ENCODE peak calls at places on chromosomes 16 and 17, in nine cellular contexts. One of them, this sample, is unnamed.

GRCh38 chr17:17533901-17534441 is 37.8 kb upstream of the RASD1 start:
- DNase-seq in HCT116: no peak
- DNase-seq in pancreas: peak; percentile 47
- DNase-seq in GM23248: no peak
- DNase-seq in neuronal stem cell: no peak
- DNase-seq in tibial nerve: no peak
- DNase-seq in OCI-LY7: no peak
- DNase-seq in mesenchymal stem cell: no peak
- DNase-seq in CD4-positive, alpha-beta memory T cell: no peak
- DNase-seq in this sample: no peak

GRCh38 chr17:64781394-64781793 is 119.3 kb upstream of the SMURF2 start:
- DNase-seq in HCT116: no peak
- DNase-seq in pancreas: peak; percentile 34
- DNase-seq in GM23248: peak; percentile 52
- DNase-seq in neuronal stem cell: no peak
- DNase-seq in tibial nerve: no peak
- DNase-seq in OCI-LY7: peak; percentile 62
- DNase-seq in mesenchymal stem cell: peak; percentile 57
- DNase-seq in CD4-positive, alpha-beta memory T cell: peak; percentile 53
- DNase-seq in this sample: no peak

GRCh38 chr16:2775765-2776499 is 1.1 kb downstream of the ELOB start:
- DNase-seq in HCT116: no peak
- DNase-seq in pancreas: no peak
- DNase-seq in GM23248: peak; percentile 44
- DNase-seq in neuronal stem cell: no peak
- DNase-seq in tibial nerve: no peak
- DNase-seq in OCI-LY7: no peak
- DNase-seq in mesenchymal stem cell: no peak
- DNase-seq in CD4-positive, alpha-beta memory T cell: no peak
- DNase-seq in this sample: no peak

GRCh38 chr17:39700148-39700987 is 504 bp downstream of the ERBB2 start:
- DNase-seq in HCT116: no peak
- DNase-seq in pancreas: no peak
- DNase-seq in GM23248: peak; percentile 64
- DNase-seq in neuronal stem cell: no peak
- DNase-seq in tibial nerve: no peak
- DNase-seq in OCI-LY7: no peak
- DNase-seq in mesenchymal stem cell: peak; percentile 48
- DNase-seq in CD4-positive, alpha-beta memory T cell: no peak
- DNase-seq in this sample: no peak

GRCh38 chr16:53090591-53091507 is 36.1 kb downstream of the CHD9 start:
- DNase-seq in HCT116: no peak
- DNase-seq in pancreas: peak; percentile 52
- DNase-seq in GM23248: peak; percentile 97
- DNase-seq in neuronal stem cell: no peak
- DNase-seq in tibial nerve: peak; percentile 92
- DNase-seq in OCI-LY7: peak; percentile 63
- DNase-seq in mesenchymal stem cell: peak; percentile 57
- DNase-seq in CD4-positive, alpha-beta memory T cell: no peak
- DNase-seq in this sample: peak; percentile 86

GRCh38 chr17:36722121-36722902 is 120.9 kb downstream of the MRM1 start:
- DNase-seq in HCT116: no peak
- DNase-seq in pancreas: peak; percentile 29
- DNase-seq in GM23248: peak; percentile 42
- DNase-seq in neuronal stem cell: peak; percentile 71
- DNase-seq in tibial nerve: no peak
- DNase-seq in OCI-LY7: no peak
- DNase-seq in mesenchymal stem cell: peak; percentile 44
- DNase-seq in CD4-positive, alpha-beta memory T cell: peak; percentile 79
- DNase-seq in this sample: no peak

GRCh38 chr17:82619641-82620040 is 28.6 kb downstream of the WDR45B start:
- DNase-seq in HCT116: no peak
- DNase-seq in pancreas: no peak
- DNase-seq in GM23248: no peak
- DNase-seq in neuronal stem cell: no peak
- DNase-seq in tibial nerve: no peak
- DNase-seq in OCI-LY7: no peak
- DNase-seq in mesenchymal stem cell: no peak
- DNase-seq in CD4-positive, alpha-beta memory T cell: no peak
- DNase-seq in this sample: no peak

GRCh38 chr16:8727084-8727590 is 52.7 kb downstream of the ABAT start:
- DNase-seq in HCT116: no peak
- DNase-seq in pancreas: no peak
- DNase-seq in GM23248: no peak
- DNase-seq in neuronal stem cell: no peak
- DNase-seq in tibial nerve: no peak
- DNase-seq in OCI-LY7: no peak
- DNase-seq in mesenchymal stem cell: no peak
- DNase-seq in CD4-positive, alpha-beta memory T cell: no peak
- DNase-seq in this sample: no peak

GRCh38 chr16:53855056-53855455 is 151.1 kb downstream of the FTO start:
- DNase-seq in HCT116: no peak
- DNase-seq in pancreas: no peak
- DNase-seq in GM23248: no peak
- DNase-seq in neuronal stem cell: no peak
- DNase-seq in tibial nerve: no peak
- DNase-seq in OCI-LY7: no peak
- DNase-seq in mesenchymal stem cell: no peak
- DNase-seq in CD4-positive, alpha-beta memory T cell: no peak
- DNase-seq in this sample: no peak

GRCh38 chr16:54936979-54937672 is 6.5 kb downstream of the IRX5 start:
- DNase-seq in HCT116: no peak
- DNase-seq in pancreas: no peak
- DNase-seq in GM23248: peak; percentile 93
- DNase-seq in neuronal stem cell: peak; percentile 83
- DNase-seq in tibial nerve: no peak
- DNase-seq in OCI-LY7: no peak
- DNase-seq in mesenchymal stem cell: peak; percentile 25
- DNase-seq in CD4-positive, alpha-beta memory T cell: no peak
- DNase-seq in this sample: no peak

GRCh38 chr16:80117731-80118130 is 423.1 kb upstream of the DYNLRB2 start:
- DNase-seq in HCT116: no peak
- DNase-seq in pancreas: no peak
- DNase-seq in GM23248: no peak
- DNase-seq in neuronal stem cell: no peak
- DNase-seq in tibial nerve: no peak
- DNase-seq in OCI-LY7: no peak
- DNase-seq in mesenchymal stem cell: no peak
- DNase-seq in CD4-positive, alpha-beta memory T cell: no peak
- DNase-seq in this sample: no peak

GRCh38 chr17:74618446-74618845 is 5.1 kb downstream of the CD300E start:
- DNase-seq in HCT116: no peak
- DNase-seq in pancreas: no peak
- DNase-seq in GM23248: no peak
- DNase-seq in neuronal stem cell: no peak
- DNase-seq in tibial nerve: no peak
- DNase-seq in OCI-LY7: no peak
- DNase-seq in mesenchymal stem cell: no peak
- DNase-seq in CD4-positive, alpha-beta memory T cell: no peak
- DNase-seq in this sample: no peak

GRCh38 chr17:57889892-57890856 is 40.3 kb upstream of the MRPS23 start:
- DNase-seq in HCT116: peak; percentile 67
- DNase-seq in pancreas: peak; percentile 95
- DNase-seq in GM23248: peak; percentile 97
- DNase-seq in neuronal stem cell: no peak
- DNase-seq in tibial nerve: no peak
- DNase-seq in OCI-LY7: no peak
- DNase-seq in mesenchymal stem cell: peak; percentile 48
- DNase-seq in CD4-positive, alpha-beta memory T cell: no peak
- DNase-seq in this sample: peak; percentile 86

GRCh38 chr16:50497592-50497991 is 50.6 kb upstream of the NKD1 start:
- DNase-seq in HCT116: no peak
- DNase-seq in pancreas: no peak
- DNase-seq in GM23248: peak; percentile 85
- DNase-seq in neuronal stem cell: no peak
- DNase-seq in tibial nerve: no peak
- DNase-seq in OCI-LY7: no peak
- DNase-seq in mesenchymal stem cell: no peak
- DNase-seq in CD4-positive, alpha-beta memory T cell: no peak
- DNase-seq in this sample: peak; percentile 23

GRCh38 chr17:80859004-80859941 is 132.4 kb upstream of the CHMP6 start:
- DNase-seq in HCT116: no peak
- DNase-seq in pancreas: peak; percentile 65
- DNase-seq in GM23248: peak; percentile 92
- DNase-seq in neuronal stem cell: no peak
- DNase-seq in tibial nerve: peak; percentile 58
- DNase-seq in OCI-LY7: no peak
- DNase-seq in mesenchymal stem cell: peak; percentile 27
- DNase-seq in CD4-positive, alpha-beta memory T cell: no peak
- DNase-seq in this sample: peak; percentile 28

GRCh38 chr17:1647802-1648581 is 1.7 kb downstream of the RILP start:
- DNase-seq in HCT116: peak; percentile 12
- DNase-seq in pancreas: no peak
- DNase-seq in GM23248: peak; percentile 49
- DNase-seq in neuronal stem cell: no peak
- DNase-seq in tibial nerve: no peak
- DNase-seq in OCI-LY7: no peak
- DNase-seq in mesenchymal stem cell: no peak
- DNase-seq in CD4-positive, alpha-beta memory T cell: no peak
- DNase-seq in this sample: no peak
- H3K27ac ChIP-seq in HCT116: peak overlapping the region; percentile 93
- H3K27ac ChIP-seq in pancreas: peak overlapping the region; percentile 64
- H3K27ac ChIP-seq in GM23248: peak overlapping the region; percentile 27
- H3K27ac ChIP-seq in neuronal stem cell: no peak overlapping the region
- H3K27ac ChIP-seq in tibial nerve: peak overlapping the region; percentile 92
- H3K27ac ChIP-seq in OCI-LY7: no peak overlapping the region
- H3K27ac ChIP-seq in mesenchymal stem cell: no peak overlapping the region
- H3K27ac ChIP-seq in CD4-positive, alpha-beta memory T cell: peak overlapping the region; percentile 42
- H3K27ac ChIP-seq in this sample: peak overlapping the region; percentile 83

GRCh38 chr17:8137645-8138342 is 13.9 kb upstream of the HES7 start:
- DNase-seq in HCT116: no peak
- DNase-seq in pancreas: peak; percentile 25
- DNase-seq in GM23248: no peak
- DNase-seq in neuronal stem cell: no peak
- DNase-seq in tibial nerve: no peak
- DNase-seq in OCI-LY7: no peak
- DNase-seq in mesenchymal stem cell: peak; percentile 38
- DNase-seq in CD4-positive, alpha-beta memory T cell: no peak
- DNase-seq in this sample: no peak

GRCh38 chr17:8138672-8139371 is 13.4 kb downstream of the PER1 start:
- DNase-seq in HCT116: peak; percentile 95
- DNase-seq in pancreas: peak; percentile 98
- DNase-seq in GM23248: peak; percentile 98
- DNase-seq in neuronal stem cell: peak; percentile 97
- DNase-seq in tibial nerve: peak; percentile 94
- DNase-seq in OCI-LY7: peak; percentile 95
- DNase-seq in mesenchymal stem cell: peak; percentile 98
- DNase-seq in CD4-positive, alpha-beta memory T cell: peak; percentile 96
- DNase-seq in this sample: peak; percentile 83

GRCh38 chr17:8140058-8140412 is 12.2 kb downstream of the PER1 start:
- DNase-seq in HCT116: no peak
- DNase-seq in pancreas: peak; percentile 38
- DNase-seq in GM23248: peak; percentile 27
- DNase-seq in neuronal stem cell: no peak
- DNase-seq in tibial nerve: no peak
- DNase-seq in OCI-LY7: no peak
- DNase-seq in mesenchymal stem cell: no peak
- DNase-seq in CD4-positive, alpha-beta memory T cell: no peak
- DNase-seq in this sample: no peak

GRCh38 chr17:8140413-8141029 is 11.7 kb downstream of the PER1 start:
- DNase-seq in HCT116: no peak
- DNase-seq in pancreas: peak; percentile 19
- DNase-seq in GM23248: no peak
- DNase-seq in neuronal stem cell: no peak
- DNase-seq in tibial nerve: no peak
- DNase-seq in OCI-LY7: no peak
- DNase-seq in mesenchymal stem cell: no peak
- DNase-seq in CD4-positive, alpha-beta memory T cell: peak; percentile 14
- DNase-seq in this sample: no peak

GRCh38 chr17:8138366-8138671 is 13.9 kb downstream of the PER1 start:
- DNase-seq in HCT116: no peak
- DNase-seq in pancreas: no peak
- DNase-seq in GM23248: no peak
- DNase-seq in neuronal stem cell: no peak
- DNase-seq in tibial nerve: no peak
- DNase-seq in OCI-LY7: no peak
- DNase-seq in mesenchymal stem cell: no peak
- DNase-seq in CD4-positive, alpha-beta memory T cell: no peak
- DNase-seq in this sample: no peak
- H3K4me3 ChIP-seq in HCT116: no peak overlapping the region
- H3K4me3 ChIP-seq in pancreas: no peak overlapping the region
- H3K4me3 ChIP-seq in GM23248: peak overlapping the region; percentile 57
- H3K4me3 ChIP-seq in neuronal stem cell: peak overlapping the region; percentile 79
- H3K4me3 ChIP-seq in tibial nerve: no peak overlapping the region
- H3K4me3 ChIP-seq in OCI-LY7: peak overlapping the region; percentile 70
- H3K4me3 ChIP-seq in mesenchymal stem cell: peak overlapping the region; percentile 65
- H3K4me3 ChIP-seq in CD4-positive, alpha-beta memory T cell: peak overlapping the region; percentile 60
- H3K4me3 ChIP-seq in this sample: peak overlapping the region; percentile 49

GRCh38 chr17:29753845-29754439 is 131.2 kb upstream of the CORO6 start:
- DNase-seq in HCT116: no peak
- DNase-seq in pancreas: no peak
- DNase-seq in GM23248: no peak
- DNase-seq in neuronal stem cell: no peak
- DNase-seq in tibial nerve: no peak
- DNase-seq in OCI-LY7: peak; percentile 40
- DNase-seq in mesenchymal stem cell: no peak
- DNase-seq in CD4-positive, alpha-beta memory T cell: no peak
- DNase-seq in this sample: no peak

GRCh38 chr17:29758255-29758654 is 135.5 kb upstream of the CORO6 start:
- DNase-seq in HCT116: no peak
- DNase-seq in pancreas: no peak
- DNase-seq in GM23248: no peak
- DNase-seq in neuronal stem cell: no peak
- DNase-seq in tibial nerve: no peak
- DNase-seq in OCI-LY7: no peak
- DNase-seq in mesenchymal stem cell: no peak
- DNase-seq in CD4-positive, alpha-beta memory T cell: no peak
- DNase-seq in this sample: no peak

GRCh38 chr17:29760279-29760721 is 137.6 kb upstream of the CORO6 start:
- DNase-seq in HCT116: no peak
- DNase-seq in pancreas: no peak
- DNase-seq in GM23248: peak; percentile 57
- DNase-seq in neuronal stem cell: no peak
- DNase-seq in tibial nerve: no peak
- DNase-seq in OCI-LY7: peak; percentile 67
- DNase-seq in mesenchymal stem cell: peak; percentile 58
- DNase-seq in CD4-positive, alpha-beta memory T cell: peak; percentile 71
- DNase-seq in this sample: no peak

GRCh38 chr17:29760771-29761682 is 138.3 kb upstream of the CORO6 start:
- DNase-seq in HCT116: no peak
- DNase-seq in pancreas: peak; percentile 54
- DNase-seq in GM23248: peak; percentile 93
- DNase-seq in neuronal stem cell: peak; percentile 64
- DNase-seq in tibial nerve: peak; percentile 84
- DNase-seq in OCI-LY7: peak; percentile 91
- DNase-seq in mesenchymal stem cell: peak; percentile 90
- DNase-seq in CD4-positive, alpha-beta memory T cell: peak; percentile 92
- DNase-seq in this sample: peak; percentile 67

GRCh38 chr17:29757788-29758187 is 135.1 kb upstream of the CORO6 start:
- DNase-seq in HCT116: no peak
- DNase-seq in pancreas: no peak
- DNase-seq in GM23248: no peak
- DNase-seq in neuronal stem cell: no peak
- DNase-seq in tibial nerve: no peak
- DNase-seq in OCI-LY7: peak; percentile 29
- DNase-seq in mesenchymal stem cell: no peak
- DNase-seq in CD4-positive, alpha-beta memory T cell: no peak
- DNase-seq in this sample: no peak
- H3K27ac ChIP-seq in HCT116: no peak overlapping the region
- H3K27ac ChIP-seq in pancreas: no peak overlapping the region
- H3K27ac ChIP-seq in GM23248: no peak overlapping the region
- H3K27ac ChIP-seq in neuronal stem cell: no peak overlapping the region
- H3K27ac ChIP-seq in tibial nerve: peak overlapping the region; percentile 45
- H3K27ac ChIP-seq in OCI-LY7: no peak overlapping the region
- H3K27ac ChIP-seq in mesenchymal stem cell: no peak overlapping the region
- H3K27ac ChIP-seq in CD4-positive, alpha-beta memory T cell: no peak overlapping the region
- H3K27ac ChIP-seq in this sample: no peak overlapping the region

GRCh38 chr16:85856054-85856453 is 42.9 kb upstream of the IRF8 start:
- DNase-seq in HCT116: no peak
- DNase-seq in pancreas: no peak
- DNase-seq in GM23248: no peak
- DNase-seq in neuronal stem cell: no peak
- DNase-seq in tibial nerve: no peak
- DNase-seq in OCI-LY7: no peak
- DNase-seq in mesenchymal stem cell: no peak
- DNase-seq in CD4-positive, alpha-beta memory T cell: no peak
- DNase-seq in this sample: no peak
- H3K4me3 ChIP-seq in HCT116: no peak overlapping the region
- H3K4me3 ChIP-seq in pancreas: no peak overlapping the region
- H3K4me3 ChIP-seq in GM23248: no peak overlapping the region
- H3K4me3 ChIP-seq in neuronal stem cell: no peak overlapping the region
- H3K4me3 ChIP-seq in tibial nerve: no peak overlapping the region
- H3K4me3 ChIP-seq in OCI-LY7: no peak overlapping the region
- H3K4me3 ChIP-seq in mesenchymal stem cell: no peak overlapping the region
- H3K4me3 ChIP-seq in CD4-positive, alpha-beta memory T cell: no peak overlapping the region
- H3K4me3 ChIP-seq in this sample: no peak overlapping the region